ENCODE peak calls at places on chromosome 13, in five cellular contexts. U is psoas muscle, T is SJSA1, F is endothelial cell of umbilical vein, K is spleen. B is an unnamed sample. For H3K9me3, the result is how much of the 10 kb centered on the place peaks cover.

GRCh38 chr13:109885235-109885634 is 98.9 kb upstream of the IRS2 start:
- DNase-seq in K (no peak), U (no peak), T (no peak), F (no peak), B (no peak)

GRCh38 chr13:37934339-37935191 is 65.0 kb upstream of the TRPC4 start:
- DNase-seq in T (no peak), U (no peak), F (no peak), K (no peak), B (no peak)

GRCh38 chr13:95317037-95317989 is 16.1 kb upstream of the ABCC4 start:
- DNase-seq in U (no peak), T (no peak), F (no peak), K (peak), B (no peak)

GRCh38 chr13:45473627-45474026 is 8.9 kb downstream of the COG3 start:
- DNase-seq in F (no peak), K (no peak), U (no peak), T (no peak), B (no peak)

GRCh38 chr13:45482571-45483173 is 17.9 kb downstream of the COG3 start:
- DNase-seq in K (no peak), F (peak), U (no peak), T (peak), B (no peak)

GRCh38 chr13:94233401-94233800 is 246.1 kb downstream of the DCT start:
- DNase-seq in T (peak), K (no peak), U (no peak), F (peak), B (peak)

GRCh38 chr13:41224113-41225110 is 30.0 kb upstream of the KBTBD7 start:
- DNase-seq in F (no peak), K (no peak), U (no peak), T (peak), B (peak)

GRCh38 chr13:78657699-78658629 is 991 bp downstream of the OBI1 start:
- DNase-seq in F (peak), T (peak), U (no peak), K (no peak), B (no peak)

GRCh38 chr13:78147905-78148304 is 229.3 kb upstream of the EDNRB start:
- DNase-seq in F (peak), U (no peak), K (no peak), T (peak), B (peak)

GRCh38 chr13:73556902-73557301 is 498.1 kb downstream of the KLF5 start:
- DNase-seq in F (no peak), K (no peak), U (no peak), T (no peak), B (no peak)

GRCh38 chr13:28171266-28171665 is 32.9 kb downstream of the PAN3 start:
- DNase-seq in T (no peak), K (no peak), U (no peak), F (no peak), B (no peak)

GRCh38 chr13:69319659-69320058 is 788.0 kb upstream of the ATXN8OS start:
- DNase-seq in F (no peak), U (no peak), K (no peak), T (no peak), B (no peak)

GRCh38 chr13:46124531-46124966 is 19.7 kb upstream of the CPB2 start:
- DNase-seq in F (no peak), U (no peak), T (no peak), K (peak), B (no peak)

GRCh38 chr13:99992376-99992775 is 10.8 kb downstream of the ZIC2 start:
- DNase-seq in T (no peak), K (no peak), U (no peak), F (no peak), B (no peak)

GRCh38 chr13:46515793-46516192 is 37.2 kb upstream of the LRCH1 start:
- DNase-seq in K (no peak), U (no peak), T (no peak), F (no peak), B (no peak)

GRCh38 chr13:52067237-52067636 is 42.7 kb downstream of the UTP14C start:
- DNase-seq in K (no peak), U (no peak), T (no peak), F (no peak), B (no peak)

GRCh38 chr13:60572003-60572792 is 175.2 kb downstream of the TDRD3 start:
- DNase-seq in T (peak), F (peak), K (no peak), U (no peak), B (no peak)

GRCh38 chr13:101903890-101904289 is 451.4 kb downstream of the ITGBL1 start:
- DNase-seq in U (no peak), T (no peak), K (no peak), F (no peak), B (no peak)

GRCh38 chr13:23558675-23559536 is 11.3 kb upstream of the TNFRSF19 start:
- DNase-seq in K (no peak), F (peak), T (peak), U (peak), B (peak)

GRCh38 chr13:31922724-31923123 is 108.8 kb upstream of the FRY start:
- DNase-seq in U (no peak), K (no peak), F (no peak), T (no peak), B (no peak)

GRCh38 chr13:88602786-88603777 is 931.9 kb downstream of the SLITRK5 start:
- DNase-seq in K (no peak), F (no peak), T (no peak), U (no peak), B (no peak)

GRCh38 chr13:26128676-26129075 is 76.9 kb upstream of the SHISA2 start:
- DNase-seq in K (no peak), F (no peak), U (no peak), T (no peak), B (no peak)

GRCh38 chr13:65959305-65959704 is 1270.8 kb downstream of the PCDH9 start:
- DNase-seq in T (no peak), F (no peak), K (no peak), U (no peak), B (no peak)

GRCh38 chr13:94119360-94119936 is 360.0 kb downstream of the DCT start:
- DNase-seq in K (peak), U (no peak), F (no peak), T (no peak), B (no peak)

GRCh38 chr13:43528992-43529391 is 257.8 kb downstream of the ENOX1 start:
- DNase-seq in K (no peak), F (no peak), T (no peak), U (no peak), B (no peak)

GRCh38 chr13:75512253-75512652 is 25.4 kb downstream of the COMMD6 start:
- DNase-seq in T (no peak), U (no peak), K (no peak), F (no peak), B (no peak)

GRCh38 chr13:27965740-27966640 is 3.1 kb downstream of the CDX2 start:
- DNase-seq in U (no peak), K (no peak), T (no peak), F (no peak), B (no peak)

GRCh38 chr13:47499358-47500150 is 501.5 kb downstream of the SUCLA2 start:
- DNase-seq in F (no peak), K (no peak), T (peak), U (no peak), B (peak)

GRCh38 chr13:26967119-26968038 is 204.2 kb downstream of the USP12 start:
- DNase-seq in F (no peak), U (no peak), K (no peak), T (no peak), B (peak)

GRCh38 chr13:42561752-42562467 is 12.0 kb upstream of the TNFSF11 start:
- DNase-seq in F (no peak), U (no peak), K (no peak), T (no peak), B (no peak)

GRCh38 chr13:100818706-100819105 is 144.1 kb upstream of the TMTC4 start:
- DNase-seq in U (no peak), K (no peak), F (no peak), T (no peak), B (no peak)

GRCh38 chr13:48478401-48478800 is 54.5 kb downstream of the RCBTB2 start:
- DNase-seq in F (no peak), T (no peak), K (no peak), U (no peak), B (no peak)

GRCh38 chr13:33033361-33033812 is 17.2 kb downstream of the KL start:
- DNase-seq in T (no peak), K (no peak), F (no peak), U (no peak), B (no peak)

GRCh38 chr13:112790735-112791641 is 101.2 kb downstream of the ATP11A start:
- DNase-seq in F (no peak), K (no peak), U (no peak), T (no peak), B (no peak)

GRCh38 chr13:112795277-112795676 is 105.4 kb downstream of the ATP11A start:
- DNase-seq in T (no peak), U (no peak), F (no peak), K (no peak), B (no peak)

GRCh38 chr13:112791662-112792440 is 102.0 kb downstream of the ATP11A start:
- DNase-seq in F (no peak), T (no peak), U (no peak), K (no peak), B (no peak)

GRCh38 chr13:112793545-112794445 is 104.0 kb downstream of the ATP11A start:
- DNase-seq in T (no peak), F (no peak), U (no peak), K (no peak), B (no peak)

DNA sequence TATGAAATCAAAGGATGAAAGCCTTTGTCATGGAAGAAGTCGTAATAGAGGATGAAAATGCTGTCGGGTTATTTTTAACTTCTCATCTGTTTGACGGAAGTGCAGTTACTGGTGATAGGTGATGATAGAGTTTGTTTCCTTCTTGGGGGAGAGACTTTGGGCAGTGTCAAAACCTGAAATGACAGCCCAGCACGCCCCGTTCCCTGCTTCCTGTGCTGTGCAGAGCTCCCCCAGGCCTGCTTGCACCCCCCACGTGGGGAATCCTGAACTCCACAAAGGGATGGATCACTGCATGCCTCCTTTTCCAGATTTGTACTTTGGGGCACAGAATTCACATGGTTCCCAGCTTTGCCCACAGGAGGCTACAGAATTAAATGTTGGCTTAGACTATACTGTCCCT is 102.7 kb downstream of the ATP11A start:
- DNase-seq in F (no peak), K (no peak), U (no peak), T (no peak), B (no peak)
- H3K9me3 ChIP-seq in F (under half), K (under half), U (under half), T (under half), B (under half)

GRCh38 chr13:49838989-49839388 is 46.5 kb upstream of the KPNA3 start:
- DNase-seq in U (no peak), K (no peak), F (no peak), T (peak), B (no peak)
- H3K27ac ChIP-seq in U (no peak), K (no peak), F (no peak), T (peak), B (peak)

DNA sequence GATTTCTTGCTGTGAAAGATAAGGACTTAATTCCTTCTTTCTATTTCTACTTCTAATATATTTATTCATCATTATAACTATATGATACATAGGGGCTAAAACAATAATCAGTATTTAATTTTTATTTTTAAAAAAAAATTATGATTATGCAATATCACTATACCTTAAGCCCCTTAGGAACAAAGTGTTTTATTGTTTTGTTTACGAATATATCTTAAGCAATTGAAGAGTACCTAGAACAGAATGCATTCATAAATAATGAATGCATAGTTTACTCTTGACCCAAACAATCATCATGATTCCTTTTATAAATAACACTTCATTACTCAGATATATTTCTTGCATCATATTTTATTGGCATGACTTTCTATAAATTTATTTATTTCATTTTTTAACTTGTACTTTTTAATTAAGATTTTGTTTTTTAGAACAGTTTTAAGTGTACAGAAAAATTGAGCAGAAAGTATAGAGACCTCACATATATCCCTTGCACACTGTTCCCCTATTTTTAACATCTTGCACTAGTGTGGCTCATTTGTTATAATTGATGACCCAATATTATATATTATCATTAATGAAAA is 339.9 kb upstream of the SPRY2 start:
- DNase-seq in U (no peak), K (no peak), T (no peak), F (no peak), B (no peak)
- H3K9me3 ChIP-seq in U (under half), K (under half), T (under half), F (under half), B (under half)

DNA sequence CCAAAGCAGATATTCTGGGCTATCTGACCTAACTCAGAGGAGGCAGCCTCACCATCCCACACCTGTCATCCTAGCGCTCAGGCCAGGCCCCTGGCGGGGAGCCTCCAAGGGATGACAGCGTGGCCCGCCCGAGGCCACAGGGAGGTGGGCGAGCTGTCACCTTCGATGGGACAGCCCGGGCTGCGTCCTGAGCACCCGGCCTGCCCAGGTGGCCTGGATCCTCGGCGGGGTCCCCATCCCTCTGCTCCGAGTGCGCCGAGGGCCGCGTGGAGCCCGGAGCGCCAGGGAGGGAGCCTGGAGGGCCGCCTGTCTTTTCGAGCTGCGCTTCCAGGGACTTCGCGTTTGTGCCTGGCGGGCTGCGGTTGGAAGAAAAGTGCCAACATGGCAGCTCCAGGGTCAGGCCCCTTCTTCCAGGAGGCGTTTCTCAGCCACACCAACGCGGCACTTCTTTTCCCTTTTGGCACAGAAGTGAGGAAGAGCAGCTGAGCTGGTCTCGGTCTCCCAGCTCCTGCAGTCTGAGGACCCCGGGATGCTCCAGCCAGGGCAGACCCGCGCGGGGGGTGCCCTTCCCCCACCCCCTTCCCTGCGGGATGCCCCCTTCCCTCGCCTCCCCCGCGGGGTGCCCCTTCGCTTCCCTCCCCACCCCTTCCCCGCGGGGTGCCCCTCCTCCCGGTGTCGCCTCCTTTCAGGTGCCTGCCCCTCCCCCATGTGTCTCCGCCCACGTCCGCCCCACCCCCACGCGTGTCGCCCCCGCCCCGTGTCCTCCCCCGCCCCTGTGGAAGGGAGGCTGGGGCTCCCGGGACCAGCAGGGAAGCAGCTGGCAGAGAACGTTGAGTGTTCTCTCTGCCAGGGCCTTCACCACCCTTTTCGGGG is 42.3 kb downstream of the GJA3 start:
- DNase-seq in F (peak), K (peak), U (peak), T (no peak), B (no peak)
- H3K27ac ChIP-seq in F (peak), K (peak), U (peak), T (no peak), B (peak)

GRCh38 chr13:29190298-29190697 is 370.2 kb downstream of the MTUS2 start:
- DNase-seq in K (peak), T (no peak), F (no peak), U (no peak), B (no peak)

GRCh38 chr13:29193083-29193482 is 372.9 kb downstream of the MTUS2 start:
- DNase-seq in F (no peak), U (no peak), K (no peak), T (no peak), B (no peak)

GRCh38 chr13:29182216-29182615 is 362.1 kb downstream of the MTUS2 start:
- DNase-seq in F (no peak), T (no peak), U (no peak), K (no peak), B (no peak)

DNA sequence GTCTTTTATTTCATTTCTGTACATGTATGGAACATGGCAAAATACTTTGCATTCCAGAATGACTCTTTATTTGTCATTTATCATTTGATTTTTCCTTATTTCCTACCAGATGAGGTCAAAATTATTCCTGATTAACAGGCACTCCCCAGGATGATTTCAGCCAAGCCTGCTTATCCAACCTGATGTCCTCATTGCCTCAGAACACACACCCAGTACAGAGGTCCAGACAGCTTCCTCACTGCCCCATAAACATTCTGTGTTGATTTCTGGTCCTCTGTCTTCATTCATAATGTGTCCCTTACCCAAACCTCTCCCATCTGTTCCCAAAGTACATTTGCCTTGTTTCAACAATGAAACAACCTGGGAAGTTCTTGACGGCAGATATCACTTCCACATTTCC is 367.4 kb downstream of the MTUS2 start:
- DNase-seq in U (no peak), K (no peak), F (no peak), T (no peak), B (no peak)
- H3K9me3 ChIP-seq in U (under half), K (under half), F (under half), T (under half), B (under half)

GRCh38 chr13:30803791-30804190 is 68.4 kb downstream of the ALOX5AP start:
- DNase-seq in F (no peak), U (no peak), K (no peak), T (no peak), B (no peak)

GRCh38 chr13:30802501-30802900 is 67.2 kb downstream of the ALOX5AP start:
- DNase-seq in F (no peak), T (no peak), K (no peak), U (no peak), B (no peak)

GRCh38 chr13:30804474-30804873 is 69.1 kb downstream of the ALOX5AP start:
- DNase-seq in T (no peak), K (no peak), F (no peak), U (no peak), B (no peak)

GRCh38 chr13:30805132-30805537 is 69.8 kb downstream of the ALOX5AP start:
- DNase-seq in K (no peak), T (no peak), F (no peak), U (no peak), B (no peak)

GRCh38 chr13:30802953-30803478 is 67.7 kb downstream of the ALOX5AP start:
- DNase-seq in T (peak), F (peak), U (peak), K (peak), B (peak)
- H3K27ac ChIP-seq in T (no peak), F (no peak), U (peak), K (no peak), B (no peak)

DNA sequence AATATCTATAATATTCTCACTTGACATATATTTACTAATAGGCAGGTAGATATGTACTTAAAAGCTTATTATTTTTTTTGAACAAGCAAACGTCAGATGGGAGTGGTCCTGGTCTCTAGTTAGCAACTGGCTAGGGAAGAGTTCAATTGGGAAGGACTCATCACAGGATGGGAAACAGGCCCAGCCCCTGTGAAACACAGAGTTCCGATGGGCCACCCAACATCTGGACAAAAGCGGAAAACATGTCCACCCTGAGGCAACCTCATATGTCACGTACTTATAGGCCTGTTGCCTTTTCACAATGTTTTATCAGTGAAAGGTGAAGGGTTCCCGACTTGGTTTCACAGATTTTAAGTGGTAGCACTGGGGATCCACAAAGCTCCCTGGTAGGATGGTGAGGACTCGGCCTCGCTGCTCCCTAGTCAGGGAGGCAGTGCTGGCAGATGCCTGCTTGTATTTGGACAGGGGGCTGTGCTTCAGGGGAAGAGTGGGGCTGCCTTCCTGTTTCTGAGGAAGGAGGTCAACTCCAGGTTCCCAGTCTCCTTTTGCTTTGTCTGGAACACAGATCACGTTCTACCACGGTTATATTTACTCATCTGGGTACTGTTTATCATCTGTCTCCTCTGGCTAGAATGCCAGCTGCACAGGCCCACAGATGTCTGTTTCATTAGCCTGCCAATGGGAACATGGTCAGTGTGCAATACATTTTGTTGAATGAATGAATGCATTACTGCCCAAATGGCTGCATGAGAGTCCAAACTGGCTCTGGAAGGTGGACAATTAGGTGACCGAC is 49.4 kb upstream of the SLC15A1 start:
- DNase-seq in F (no peak), K (no peak), U (no peak), T (no peak), B (no peak)
- H3K9me3 ChIP-seq in F (under half), K (under half), U (under half), T (under half), B (under half)

B was measured in AG04450.